ENCODE peak calls at places on chromosomes 16 and 17, in five cellular contexts. S, R, X, P and J are unnamed samples.

GRCh38 chr16:30112197-30113030 is 923 bp downstream of the GDPD3 start:
- ATAC-seq in S (peak; percentile 50), R (peak; percentile 69), X (peak; percentile 42), P (peak; percentile 55), J (peak; percentile 49)

GRCh38 chr17:79269620-79270019 is 195.0 kb downstream of the ENGASE start:
- ATAC-seq in S (no peak), R (no peak), X (no peak), P (no peak), J (no peak)

GRCh38 chr17:73851921-73852320 is 207.7 kb upstream of the SDK2 start:
- ATAC-seq in S (no peak), R (no peak), X (no peak), P (no peak), J (no peak)

GRCh38 chr16:71536752-71537499 is 10.7 kb downstream of the CHST4 start:
- ATAC-seq in S (no peak), R (peak; percentile 26), X (no peak), P (no peak), J (no peak)

GRCh38 chr16:86121611-86122010 is 222.6 kb downstream of the IRF8 start:
- ATAC-seq in S (no peak), R (no peak), X (no peak), P (no peak), J (no peak)

GRCh38 chr17:40582328-40582901 is 17.1 kb upstream of the CCR7 start:
- ATAC-seq in S (peak; percentile 76), R (no peak), X (peak; percentile 83), P (no peak), J (peak; percentile 84)

GRCh38 chr16:66911112-66911511 is 7.6 kb downstream of the CDH16 start:
- ATAC-seq in S (no peak), R (no peak), X (no peak), P (no peak), J (no peak)

GRCh38 chr16:4505356-4506153 is 29.4 kb downstream of the HMOX2 start:
- ATAC-seq in S (no peak), R (peak; percentile 59), X (no peak), P (no peak), J (no peak)

GRCh38 chr16:19583665-19584300 is 28.3 kb downstream of the VPS35L start:
- ATAC-seq in S (peak; percentile 58), R (peak; percentile 66), X (peak; percentile 62), P (peak; percentile 98), J (no peak)

GRCh38 chr17:74623693-74624093 is at the start of gene CD300E:
- ATAC-seq in S (peak; percentile 41), R (peak; percentile 80), X (no peak), P (peak; percentile 50), J (no peak)

GRCh38 chr16:71622088-71622487 is 3.9 kb upstream of the MARVELD3 start:
- ATAC-seq in S (no peak), R (no peak), X (no peak), P (no peak), J (no peak)

GRCh38 chr16:70689035-70689969 is 3.4 kb upstream of the MTSS2 start:
- ATAC-seq in S (no peak), R (no peak), X (no peak), P (no peak), J (no peak)

GRCh38 chr17:57485916-57486315 is 229.6 kb downstream of the MSI2 start:
- ATAC-seq in S (no peak), R (no peak), X (no peak), P (no peak), J (no peak)

GRCh38 chr17:47993964-47994363 is 23.1 kb downstream of the CDK5RAP3 start:
- ATAC-seq in S (no peak), R (no peak), X (no peak), P (peak; percentile 50), J (no peak)

GRCh38 chr17:78425429-78425828 is 47.0 kb downstream of the PGS1 start:
- ATAC-seq in S (no peak), R (no peak), X (peak; percentile 24), P (no peak), J (no peak)

GRCh38 chr17:33012522-33013033 is 20.9 kb downstream of the SPACA3 start:
- ATAC-seq in S (no peak), R (no peak), X (no peak), P (peak; percentile 29), J (no peak)

GRCh38 chr17:79174905-79175856 is 100.6 kb downstream of the ENGASE start:
- ATAC-seq in S (no peak), R (no peak), X (no peak), P (no peak), J (no peak)

GRCh38 chr17:75784473-75785015 is at the start of gene UNK:
- ATAC-seq in S (peak; percentile 93), R (peak; percentile 96), X (peak; percentile 97), P (peak; percentile 84), J (peak; percentile 92)

GRCh38 chr17:75785016-75785769 is 587 bp downstream of the UNK start:
- ATAC-seq in S (peak; percentile 91), R (peak; percentile 94), X (peak; percentile 94), P (peak; percentile 76), J (peak; percentile 89)

GRCh38 chr17:75783803-75784472 is 668 bp upstream of the UNK start:
- ATAC-seq in S (peak; percentile 1), R (no peak), X (no peak), P (peak; percentile 8), J (no peak)

GRCh38 chr17:75785770-75786538 is 1.3 kb downstream of the UNK start:
- ATAC-seq in S (no peak), R (no peak), X (no peak), P (no peak), J (no peak)

DNA sequence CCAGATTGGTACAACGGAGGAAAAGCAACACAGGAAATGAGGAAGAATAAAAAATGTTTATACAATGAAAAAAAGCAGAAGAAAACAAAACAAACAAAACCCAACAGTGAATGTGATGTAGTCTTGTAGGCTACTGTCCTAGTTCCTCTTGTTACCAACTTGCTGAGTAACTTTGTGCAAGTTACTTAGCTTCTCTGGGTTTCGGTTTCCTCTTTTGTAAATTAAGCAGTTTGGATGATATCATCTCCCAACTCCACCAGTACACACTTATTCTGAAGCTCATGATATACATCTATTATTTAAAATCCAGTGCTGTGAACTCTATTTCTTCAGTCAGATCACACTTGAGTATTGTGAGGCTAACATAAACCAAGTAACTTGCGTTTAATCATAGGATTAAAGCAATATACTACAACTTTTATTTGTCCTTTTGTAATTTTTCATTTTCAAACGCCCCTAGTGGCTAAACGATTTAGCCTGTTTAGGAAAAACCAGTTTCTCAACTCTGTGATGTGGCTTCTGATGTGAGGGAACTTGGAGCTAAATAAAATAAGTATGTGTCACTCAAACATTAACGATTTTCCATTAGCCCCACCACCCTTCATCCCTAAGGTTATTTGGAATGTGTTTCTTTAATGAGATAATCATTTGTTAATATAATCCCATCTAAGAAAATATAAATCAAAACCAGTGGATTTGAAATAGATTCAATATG is 1.4 kb upstream of the UNK start:
- ATAC-seq in S (no peak), R (no peak), X (no peak), P (peak; percentile 9), J (no peak)
- H3K4me3 ChIP-seq in S (peak overlapping the region; percentile 19), R (peak overlapping the region; percentile 64), X (no peak overlapping the region), P (peak overlapping the region; percentile 62), J (no peak overlapping the region)

DNA sequence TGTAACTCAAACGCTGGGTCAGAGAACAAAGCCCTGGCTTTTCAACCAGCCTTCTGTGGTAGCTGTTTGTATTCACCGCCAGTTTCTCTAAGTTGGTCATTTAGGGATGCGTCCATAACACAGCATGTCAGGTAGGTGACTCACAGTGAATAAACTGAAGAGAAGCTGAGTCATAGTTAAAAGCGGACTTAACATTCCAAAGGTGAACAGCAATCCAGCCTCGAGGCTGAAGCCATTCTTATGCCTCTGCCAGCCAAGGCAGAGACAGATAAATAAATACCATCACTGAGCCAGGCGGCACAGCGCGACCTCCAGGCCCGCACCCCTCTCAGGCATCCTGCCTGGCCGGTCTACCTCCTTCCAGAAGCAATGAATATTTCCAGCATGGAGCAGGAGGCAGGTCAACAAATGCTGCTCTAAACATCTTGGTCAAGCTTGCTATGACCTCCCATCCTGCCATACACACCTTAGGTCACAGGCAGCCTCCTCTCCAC is 12.4 kb upstream of the CACNG4 start:
- ATAC-seq in S (peak; percentile 74), R (peak; percentile 47), X (no peak), P (peak; percentile 57), J (peak; percentile 86)
- H3K4me3 ChIP-seq in S (no peak overlapping the region), R (no peak overlapping the region), X (no peak overlapping the region), P (no peak overlapping the region), J (no peak overlapping the region)

GRCh38 chr17:75739174-75739573 is 17.9 kb downstream of the ITGB4 start:
- ATAC-seq in S (no peak), R (no peak), X (no peak), P (no peak), J (no peak)

GRCh38 chr17:75740631-75741077 is 19.4 kb downstream of the ITGB4 start:
- ATAC-seq in S (no peak), R (no peak), X (no peak), P (no peak), J (no peak)

GRCh38 chr17:75740215-75740614 is 19.0 kb downstream of the ITGB4 start:
- ATAC-seq in S (no peak), R (no peak), X (no peak), P (no peak), J (no peak)

GRCh38 chr17:75738218-75738802 is 17.1 kb downstream of the ITGB4 start:
- ATAC-seq in S (peak; percentile 29), R (peak; percentile 47), X (no peak), P (peak; percentile 46), J (peak; percentile 37)

DNA sequence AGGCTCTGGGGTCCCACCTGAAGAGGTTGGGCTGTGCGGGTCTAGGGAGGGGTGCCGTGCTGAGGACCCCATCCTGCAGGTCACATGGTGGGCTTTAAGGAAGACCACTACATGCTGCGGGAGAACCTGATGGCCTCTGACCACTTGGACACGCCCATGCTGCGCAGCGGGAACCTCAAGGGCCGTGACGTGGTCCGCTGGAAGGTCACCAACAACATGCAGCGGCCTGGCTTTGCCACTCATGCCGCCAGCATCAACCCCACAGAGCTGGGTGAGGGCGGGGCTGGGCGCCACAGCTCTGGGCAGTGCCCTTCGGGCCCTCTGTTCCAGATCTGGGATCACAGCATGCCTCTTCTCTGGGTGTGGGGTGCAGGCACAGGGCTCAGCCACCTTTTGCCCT is 18.5 kb downstream of the ITGB4 start:
- ATAC-seq in S (no peak), R (no peak), X (no peak), P (no peak), J (no peak)
- H3K4me3 ChIP-seq in S (no peak overlapping the region), R (no peak overlapping the region), X (no peak overlapping the region), P (no peak overlapping the region), J (no peak overlapping the region)

GRCh38 chr17:14731591-14731990 is 430.7 kb downstream of the HS3ST3B1 start:
- ATAC-seq in S (no peak), R (no peak), X (no peak), P (no peak), J (no peak)

GRCh38 chr17:14730821-14731220 is 429.9 kb downstream of the HS3ST3B1 start:
- ATAC-seq in S (no peak), R (no peak), X (no peak), P (no peak), J (no peak)

GRCh38 chr17:14719942-14720341 is 419.1 kb downstream of the HS3ST3B1 start:
- ATAC-seq in S (no peak), R (no peak), X (no peak), P (no peak), J (no peak)

GRCh38 chr17:14724770-14725169 is 423.9 kb downstream of the HS3ST3B1 start:
- ATAC-seq in S (no peak), R (no peak), X (no peak), P (no peak), J (no peak)

DNA sequence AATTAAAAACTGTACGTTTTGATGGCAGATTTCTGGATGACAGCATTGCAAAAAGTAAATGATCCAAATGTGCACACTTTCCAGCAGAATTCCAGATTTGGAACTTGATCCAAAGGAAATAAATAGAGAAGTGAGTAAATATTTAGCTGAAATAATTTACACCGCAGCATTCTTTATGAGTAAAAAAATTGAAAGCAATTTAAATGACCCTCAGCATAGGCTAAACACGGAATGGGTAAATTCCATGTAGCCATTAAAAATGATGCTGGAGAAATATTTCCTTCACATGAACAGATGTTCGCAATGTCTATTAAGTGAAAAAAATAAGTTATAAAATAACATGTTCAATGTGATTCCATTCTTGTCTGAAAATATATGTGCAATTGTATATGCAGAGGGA is 424.8 kb downstream of the HS3ST3B1 start:
- ATAC-seq in S (no peak), R (no peak), X (no peak), P (no peak), J (no peak)
- H3K4me3 ChIP-seq in S (no peak overlapping the region), R (no peak overlapping the region), X (no peak overlapping the region), P (no peak overlapping the region), J (no peak overlapping the region)